ENCODE peak calls at places on chromosomes 4 and X, in five cellular contexts. D is Right ventricle myocardium superior, R is WERI-Rb-1, Q is NCI-H345, X is GM12892. T is an unnamed sample.
A peak's percentile ranks its signal among the peaks of the same experiment; 100 is the strongest.

GRCh38 chr4:124936427-124936826 is 223.9 kb upstream of the ANKRD50 start:
- DNase-seq in D (peak; percentile 55), R (no peak), Q (peak; percentile 81), X (no peak), T (no peak)

GRCh38 chr4:11039494-11040142 is 355.1 kb upstream of the CLNK start:
- DNase-seq in Q (no peak), D (no peak), R (no peak), X (no peak), T (no peak)

GRCh38 chrX:34629572-34629971 is 27.5 kb downstream of the TMEM47 start:
- DNase-seq in R (no peak), X (no peak), Q (no peak), D (no peak), T (no peak)

GRCh38 chr4:5912614-5913019 is 19.7 kb upstream of the CRMP1 start:
- DNase-seq in X (no peak), D (no peak), R (no peak), Q (peak; percentile 65), T (no peak)

GRCh38 chrX:129040124-129040523 is 483.2 kb downstream of the SMARCA1 start:
- DNase-seq in Q (no peak), D (no peak), X (no peak), R (no peak), T (no peak)

GRCh38 chr4:168028568-168028967 is 63.8 kb upstream of the ANXA10 start:
- DNase-seq in X (no peak), D (no peak), R (no peak), Q (no peak), T (no peak)

GRCh38 chr4:120918788-120919187 is 3.7 kb downstream of the PRDM5 start:
- DNase-seq in X (no peak), R (no peak), D (peak; percentile 63), Q (no peak), T (no peak)

GRCh38 chrX:135295238-135295943 is 13.9 kb upstream of the ETDC start:
- DNase-seq in R (peak; percentile 65), X (peak; percentile 21), D (peak; percentile 57), Q (no peak), T (peak; percentile 49)

GRCh38 chrX:125394449-125394848 is 74.8 kb downstream of the TEX13C start:
- DNase-seq in Q (no peak), R (no peak), X (no peak), D (no peak), T (no peak)

GRCh38 chrX:150198776-150199175 is 164.3 kb upstream of the MAMLD1 start:
- DNase-seq in Q (no peak), X (no peak), R (no peak), D (no peak), T (no peak)

GRCh38 chr4:105963461-105964400 is 68.5 kb downstream of the NPNT start:
- DNase-seq in X (no peak), R (no peak), Q (no peak), D (no peak), T (no peak)

GRCh38 chr4:87469390-87469789 is 47.0 kb downstream of the NUDT9 start:
- DNase-seq in R (no peak), D (no peak), X (no peak), Q (no peak), T (no peak)

GRCh38 chrX:67636532-67636931 is 92.7 kb downstream of the AR start:
- DNase-seq in R (no peak), D (no peak), Q (no peak), X (no peak), T (no peak)

GRCh38 chr4:114780205-114780604 is 181.6 kb downstream of the UGT8 start:
- DNase-seq in D (no peak), Q (peak; percentile 28), X (no peak), R (peak; percentile 49), T (no peak)

GRCh38 chrX:3712870-3713224 is 602 bp downstream of the PRKX start:
- DNase-seq in Q (peak; percentile 30), D (no peak), X (peak; percentile 39), R (peak; percentile 26), T (no peak)

GRCh38 chr4:25861951-25862410 is 807 bp downstream of the SEL1L3 start:
- DNase-seq in D (no peak), Q (peak; percentile 7), R (no peak), X (no peak), T (no peak)

GRCh38 chr4:26782168-26782829 is 78.3 kb upstream of the STIM2 start:
- DNase-seq in R (no peak), X (no peak), D (no peak), Q (no peak), T (no peak)

GRCh38 chr4:52783069-52783468 is 31.8 kb upstream of the ERVMER34-1 start:
- DNase-seq in Q (no peak), D (no peak), X (no peak), R (no peak), T (no peak)

GRCh38 chrX:110588164-110588563 is 207.5 kb downstream of the CHRDL1 start:
- DNase-seq in Q (no peak), D (no peak), R (no peak), X (no peak), T (no peak)

T was measured in CD4-positive, alpha-beta T cell.